ENCODE peak calls at places on chromosomes 3 and 15, in seven cellular contexts. H is GM23338, T is neural progenitor cell, P is MM.1S, D is PC-3, M is GM23248, K is HCT116. O is an unnamed sample.
A peak's percentile ranks its signal among the peaks of the same experiment; 100 is the strongest.

GRCh38 chr15:61097057-61097456 is 132.0 kb downstream of the RORA start:
- DNase-seq in T (no peak), P (no peak), K (no peak), H (no peak), D (no peak), M (no peak), O (no peak)

GRCh38 chr15:79204886-79205285 is 77.6 kb upstream of the ANKRD34C start:
- DNase-seq in K (no peak), D (no peak), T (no peak), H (no peak), P (no peak), M (no peak), O (no peak)

GRCh38 chr15:73518876-73519594 is 76.1 kb downstream of the REC114 start:
- DNase-seq in T (no peak), K (no peak), H (no peak), M (no peak), P (no peak), D (no peak), O (no peak)

GRCh38 chr15:101499863-101500713 is 10.6 kb upstream of the PCSK6 start:
- DNase-seq in T (no peak), K (no peak), D (peak; percentile 18), H (no peak), M (peak; percentile 15), P (peak; percentile 69), O (no peak)

GRCh38 chr15:98745179-98745578 is 96.8 kb downstream of the IGF1R start:
- DNase-seq in D (peak; percentile 25), T (no peak), M (no peak), K (no peak), P (no peak), H (no peak), O (peak; percentile 34)

GRCh38 chr3:138351916-138352555 is 3.7 kb downstream of the MRAS start:
- DNase-seq in D (no peak), K (no peak), H (no peak), T (no peak), M (peak; percentile 39), P (no peak), O (no peak)

GRCh38 chr3:189186093-189186492 is 14.3 kb downstream of the TPRG1 start:
- DNase-seq in H (no peak), T (no peak), P (no peak), K (no peak), D (no peak), M (peak; percentile 54), O (no peak)

GRCh38 chr3:152452318-152452717 is 183.6 kb downstream of the MBNL1 start:
- DNase-seq in K (no peak), D (no peak), M (no peak), H (no peak), T (no peak), P (no peak), O (no peak)

GRCh38 chr3:29334652-29335189 is 53.9 kb downstream of the RBMS3 start:
- DNase-seq in P (no peak), T (no peak), D (peak; percentile 42), K (no peak), M (peak; percentile 40), H (no peak), O (no peak)

GRCh38 chr3:134374791-134375541 is 719 bp upstream of the AMOTL2 start:
- DNase-seq in D (peak; percentile 78), H (peak; percentile 92), T (peak; percentile 75), P (no peak), M (no peak), K (no peak), O (peak; percentile 72)

GRCh38 chr15:91696981-91697380 is 156.5 kb upstream of the SLCO3A1 start:
- DNase-seq in H (no peak), K (no peak), D (no peak), T (no peak), M (no peak), P (no peak), O (no peak)

GRCh38 chr15:80654299-80654698 is 40.8 kb upstream of the ABHD17C start:
- DNase-seq in M (no peak), D (no peak), H (peak; percentile 27), P (no peak), K (no peak), T (peak; percentile 4), O (no peak)

GRCh38 chr3:73658227-73658626 is 33.5 kb upstream of the PDZRN3 start:
- DNase-seq in D (no peak), P (no peak), H (peak; percentile 28), T (no peak), K (no peak), M (no peak), O (no peak)

GRCh38 chr3:15974647-15975046 is 176.9 kb upstream of the ANKRD28 start:
- DNase-seq in K (no peak), H (peak; percentile 89), P (no peak), T (peak; percentile 49), D (no peak), M (no peak), O (no peak)

GRCh38 chr15:44719293-44719999 is 8.1 kb downstream of the B2M start:
- DNase-seq in H (peak; percentile 33), P (peak; percentile 67), T (no peak), K (no peak), M (no peak), D (peak; percentile 25), O (no peak)

GRCh38 chr3:39261726-39262125 is 18.1 kb downstream of the CX3CR1 start:
- DNase-seq in P (no peak), M (no peak), T (no peak), K (no peak), H (no peak), D (no peak), O (no peak)

DNA sequence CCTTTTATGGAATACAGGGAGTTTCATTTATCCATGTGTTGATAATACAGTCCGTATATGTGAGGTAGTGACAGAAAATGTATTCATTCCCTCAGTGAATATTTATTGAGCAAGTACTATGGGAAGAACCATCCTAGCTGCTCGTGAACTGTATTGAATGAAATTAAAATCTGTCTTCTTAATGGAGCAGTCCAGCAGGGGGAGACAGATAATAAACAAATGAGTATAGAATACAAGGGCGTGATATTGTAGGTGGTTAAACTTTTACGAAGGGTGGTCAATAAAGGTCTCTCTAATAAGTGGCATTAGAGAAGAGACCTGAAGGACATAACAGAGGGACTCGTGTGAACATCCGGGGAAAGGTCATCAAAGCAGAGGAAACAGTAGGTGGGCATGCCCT is 62.7 kb upstream of the OSTN start:
- DNase-seq in D (peak; percentile 68), T (no peak), M (peak; percentile 52), K (peak; percentile 23), P (peak; percentile 22), H (peak; percentile 61), O (no peak)
- TF ChIP-seq EZH2phosphoT487 in D (no peak), T (no peak), M (no peak), K (no peak), P (no peak), H (no peak), O (no peak)

GRCh38 chr3:129051776-129052400 is 8.7 kb upstream of the GP9 start:
- DNase-seq in D (peak; percentile 12), K (no peak), P (no peak), T (no peak), H (no peak), M (peak; percentile 28), O (no peak)

GRCh38 chr3:129056832-129057231 is 3.7 kb upstream of the GP9 start:
- DNase-seq in D (no peak), T (no peak), H (no peak), M (no peak), P (no peak), K (no peak), O (no peak)

GRCh38 chr3:129057249-129057648 is 3.3 kb upstream of the GP9 start:
- DNase-seq in K (no peak), D (no peak), P (no peak), T (no peak), M (no peak), H (no peak), O (no peak)

GRCh38 chr3:129052675-129053074 is 7.9 kb upstream of the GP9 start:
- DNase-seq in P (no peak), D (no peak), T (no peak), K (no peak), H (no peak), M (no peak), O (no peak)

DNA sequence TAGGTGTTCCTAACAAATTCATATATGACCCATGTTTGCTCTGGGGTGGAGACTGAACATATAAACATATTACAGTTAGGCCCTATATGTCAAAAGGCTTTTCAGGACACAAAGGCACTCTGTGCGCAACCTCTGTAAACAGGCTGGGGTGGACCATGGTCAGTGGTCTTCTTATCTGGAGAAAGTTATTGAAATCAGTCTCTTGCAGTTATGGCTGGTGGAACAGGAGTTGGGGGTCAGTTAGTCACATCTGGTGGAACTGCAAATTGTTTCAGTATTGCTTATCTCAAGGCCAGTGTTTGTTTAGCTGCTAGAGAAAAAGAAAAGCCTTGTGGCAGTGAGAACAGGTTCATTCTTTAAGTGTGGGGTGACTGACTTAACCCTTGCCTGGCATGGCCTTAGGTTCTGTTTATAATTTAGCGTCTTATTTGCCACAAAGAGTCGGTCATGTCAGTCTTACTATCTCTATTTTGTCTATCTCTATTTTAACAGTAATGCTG is 5.9 kb upstream of the GP9 start:
- DNase-seq in P (no peak), T (no peak), D (no peak), M (no peak), H (no peak), K (no peak), O (peak; percentile 38)
- TF ChIP-seq EZH2phosphoT487 in P (no peak), T (no peak), D (no peak), M (no peak), H (no peak), K (no peak), O (no peak)

DNA sequence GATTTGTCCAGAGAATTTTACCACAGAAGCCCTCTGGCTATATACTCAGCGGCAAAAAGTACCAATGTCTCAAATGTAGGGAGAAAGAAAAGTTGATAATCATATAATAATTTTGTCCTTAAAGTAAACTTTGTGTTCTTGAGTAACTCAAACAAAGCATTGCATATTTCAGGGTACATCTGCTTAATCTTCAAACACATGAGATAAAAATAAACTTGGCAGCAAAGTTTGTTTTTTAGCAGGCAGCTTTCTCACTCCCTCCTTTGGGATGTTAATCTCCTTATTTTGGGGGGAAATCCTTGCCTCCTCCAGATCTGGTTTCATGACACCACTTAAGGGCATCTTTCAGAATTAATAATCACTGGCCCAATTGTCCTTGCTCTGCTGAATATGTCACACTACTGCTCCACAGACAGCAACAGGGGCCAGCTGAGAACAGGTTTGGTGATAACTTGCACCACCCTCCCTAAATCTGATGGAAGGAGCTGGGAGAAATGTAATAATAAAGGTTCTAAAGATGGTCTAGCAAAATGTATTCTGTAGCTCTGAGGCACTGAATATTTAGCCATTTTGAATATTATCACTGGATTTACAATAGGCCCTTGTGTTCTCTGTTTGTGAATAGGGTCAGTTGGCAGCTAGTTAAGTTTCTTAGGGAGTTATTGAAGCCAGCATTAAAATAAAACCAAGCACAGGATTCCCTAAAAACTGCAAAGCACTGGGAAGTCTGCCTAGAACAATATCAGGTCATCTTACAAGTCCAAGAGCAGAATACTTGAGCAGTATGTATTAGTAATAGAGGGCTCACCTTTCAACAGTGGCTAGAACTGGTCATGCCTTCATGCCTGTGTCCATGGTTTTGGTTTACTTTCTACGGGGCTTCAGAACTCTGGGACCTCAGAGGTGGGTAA is 79.2 kb downstream of the EFL1 start:
- DNase-seq in T (no peak), P (no peak), D (peak; percentile 35), K (no peak), H (no peak), M (peak; percentile 81), O (no peak)
- TF ChIP-seq EZH2phosphoT487 in T (no peak), P (no peak), D (no peak), K (no peak), H (no peak), M (no peak), O (no peak)

DNA sequence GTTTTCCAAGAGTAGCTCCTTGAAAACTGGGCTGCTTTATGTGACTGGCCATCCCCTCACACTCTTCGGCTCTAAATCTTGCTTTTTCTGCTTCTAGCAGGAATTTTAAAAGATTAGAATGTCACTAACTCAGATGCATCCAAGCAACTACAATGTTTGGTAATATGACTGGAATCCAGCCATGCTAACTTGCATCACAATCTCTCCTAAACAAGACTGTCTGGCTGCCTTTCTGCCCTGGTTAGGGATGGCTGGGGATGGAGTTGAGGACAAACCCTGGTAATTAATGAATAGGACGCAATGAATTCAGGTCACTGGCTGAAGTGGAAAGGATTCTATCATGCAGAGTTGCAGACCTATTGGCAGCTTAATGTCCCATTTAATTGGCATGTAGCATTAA is 21.9 kb downstream of the NMNAT3 start:
- DNase-seq in D (no peak), P (no peak), T (no peak), M (peak; percentile 28), H (no peak), K (no peak), O (peak; percentile 22)
- TF ChIP-seq EZH2phosphoT487 in D (no peak), P (no peak), T (no peak), M (no peak), H (no peak), K (no peak), O (no peak)